ENCODE peak calls at places on chromosomes 3 and 15, in eight cellular contexts. Y, M, C, N, K, L, Q and G are unnamed samples.
A peak's percentile ranks its signal among the peaks of the same experiment; 100 is the strongest.

GRCh38 chr15:87322845-87323244 is 933.7 kb downstream of the NTRK3 start:
- DNase-seq in M (no peak), L (no peak), Q (no peak), C (no peak), N (no peak), K (no peak), Y (no peak), G (no peak)

GRCh38 chr15:23912191-23912590 is 225.1 kb upstream of the NDN start:
- DNase-seq in L (no peak), Q (no peak), K (no peak), N (no peak), M (no peak), Y (no peak), C (no peak), G (no peak)

GRCh38 chr3:12727481-12727880 is 31.6 kb downstream of the TMEM40 start:
- DNase-seq in K (no peak), Q (no peak), N (no peak), C (no peak), L (no peak), M (no peak), Y (no peak), G (no peak)

GRCh38 chr3:42024578-42025387 is 62.9 kb upstream of the ULK4 start:
- DNase-seq in C (peak; percentile 8), N (no peak), L (no peak), Y (no peak), Q (no peak), M (no peak), K (no peak), G (no peak)

GRCh38 chr3:171491412-171491811 is 31.2 kb upstream of the TNIK start:
- DNase-seq in C (peak; percentile 48), K (no peak), L (no peak), M (no peak), Q (no peak), Y (no peak), N (no peak), G (no peak)

GRCh38 chr3:121809249-121809648 is 25.6 kb downstream of the IQCB1 start:
- DNase-seq in Y (no peak), L (no peak), M (no peak), Q (no peak), N (no peak), K (no peak), C (peak; percentile 92), G (no peak)

GRCh38 chr3:77626157-77626556 is 586.3 kb downstream of the ROBO2 start:
- DNase-seq in C (no peak), N (no peak), Y (no peak), M (no peak), L (no peak), K (no peak), Q (no peak), G (no peak)

GRCh38 chr3:138051946-138052802 is 42.2 kb downstream of the CLDN18 start:
- DNase-seq in C (peak; percentile 53), N (no peak), M (no peak), Q (no peak), L (peak; percentile 32), Y (peak; percentile 75), K (no peak), G (peak; percentile 30)

GRCh38 chr3:104176706-104177105 is 1190.0 kb upstream of the ALCAM start:
- DNase-seq in M (no peak), K (no peak), L (no peak), Q (no peak), N (no peak), Y (no peak), C (no peak), G (no peak)

GRCh38 chr3:149179225-149179624 is 42.4 kb downstream of the CP start:
- DNase-seq in Y (no peak), K (no peak), Q (peak; percentile 37), M (no peak), N (no peak), L (peak; percentile 37), C (no peak), G (no peak)

GRCh38 chr3:107325446-107325845 is 51.8 kb upstream of the CCDC54 start:
- DNase-seq in Q (no peak), Y (no peak), C (no peak), N (no peak), M (no peak), L (no peak), K (no peak), G (no peak)

GRCh38 chr3:186124618-186125017 is 15.7 kb upstream of the ETV5 start:
- DNase-seq in C (no peak), Q (no peak), K (no peak), L (no peak), M (no peak), Y (peak; percentile 70), N (no peak), G (no peak)

GRCh38 chr3:116440196-116440595 is 5.1 kb downstream of the LSAMP start:
- DNase-seq in N (no peak), K (no peak), Y (no peak), M (no peak), Q (no peak), L (peak; percentile 41), C (no peak), G (no peak)

GRCh38 chr3:159856496-159857098 is 132.0 kb upstream of the IL12A start:
- DNase-seq in Q (no peak), M (no peak), K (no peak), Y (no peak), L (no peak), N (no peak), C (no peak), G (no peak)

GRCh38 chr15:38699633-38700230 is 135.1 kb upstream of the RASGRP1 start:
- DNase-seq in C (peak; percentile 88), K (peak; percentile 58), Q (no peak), M (no peak), N (peak; percentile 27), L (peak; percentile 45), Y (peak; percentile 73), G (peak; percentile 83)

DNA sequence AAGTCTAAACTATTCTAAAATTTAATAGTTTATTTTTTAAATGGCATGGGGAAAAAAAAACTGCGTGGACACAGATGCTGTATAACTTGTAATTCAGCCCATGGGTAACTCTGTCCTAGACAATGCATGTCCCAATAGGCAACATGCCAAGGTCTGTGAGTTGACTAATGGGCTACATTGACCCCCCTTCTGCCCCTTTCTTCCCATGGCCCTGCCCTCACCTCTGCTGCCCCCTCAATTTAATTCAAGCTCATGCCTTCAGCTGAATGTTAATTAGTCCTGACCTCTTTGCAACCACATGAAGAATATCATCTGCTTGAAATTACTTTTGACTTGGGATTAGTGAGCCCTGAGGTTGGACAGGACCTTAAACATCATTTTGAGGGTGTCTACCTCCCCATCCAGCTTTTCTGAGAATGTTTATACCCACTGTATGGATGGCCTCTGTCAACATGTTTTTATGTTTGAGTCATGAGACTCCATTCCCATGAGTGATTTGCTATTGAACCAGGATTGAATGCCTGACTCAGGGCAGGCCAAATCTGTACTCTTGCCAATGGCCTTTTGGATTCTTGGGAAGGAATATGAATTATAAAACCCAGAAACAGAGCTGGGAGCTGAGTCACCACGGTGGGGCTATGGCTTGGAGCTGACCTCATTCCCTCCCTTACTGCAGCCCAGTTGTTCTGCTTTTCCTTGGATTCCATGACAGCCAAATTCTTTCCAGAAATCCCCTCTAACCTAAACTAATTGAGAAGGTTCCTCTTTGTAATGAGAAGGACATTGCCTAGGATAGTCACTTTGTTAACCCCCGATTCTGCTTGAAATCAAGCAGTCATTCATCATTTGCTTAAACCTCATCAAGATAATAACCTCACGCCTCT is 33.5 kb upstream of the PDE8A start:
- DNase-seq in Q (peak; percentile 82), L (peak; percentile 77), N (peak; percentile 49), C (no peak), K (peak; percentile 50), M (no peak), Y (no peak), G (no peak)
- H3K36me3 ChIP-seq in Q (no peaks in the 10 kb centered on the region), L (no peaks in the 10 kb centered on the region), N (no peaks in the 10 kb centered on the region), C (no peaks in the 10 kb centered on the region), K (no peaks in the 10 kb centered on the region), M (no peaks in the 10 kb centered on the region), Y (no peaks in the 10 kb centered on the region), G (no peaks in the 10 kb centered on the region)

GRCh38 chr15:75905231-75905630 is 1.6 kb downstream of the FBXO22 start:
- DNase-seq in N (no peak), L (no peak), M (no peak), Y (no peak), C (no peak), Q (no peak), K (no peak), G (no peak)
- H3K4me3 ChIP-seq in N (no peak overlapping the region), L (peak overlapping the region; percentile 4), M (no peak overlapping the region), Y (peak overlapping the region; percentile 73), C (no peak overlapping the region), Q (no peak overlapping the region), K (no peak overlapping the region), G (no peak overlapping the region)

GRCh38 chr15:62059818-62060115 is 480 bp downstream of the VPS13C start:
- DNase-seq in Q (no peak), N (no peak), K (peak; percentile 30), L (peak; percentile 64), Y (peak; percentile 55), M (peak; percentile 71), C (peak; percentile 90), G (peak; percentile 74)

GRCh38 chr15:62058327-62059028 is 1.8 kb downstream of the VPS13C start:
- DNase-seq in N (no peak), L (no peak), C (no peak), Y (no peak), K (no peak), M (no peak), Q (no peak), G (no peak)

GRCh38 chr15:62060896-62061280 is 641 bp upstream of the VPS13C start:
- DNase-seq in M (no peak), Q (no peak), N (no peak), C (peak; percentile 30), K (no peak), L (no peak), Y (no peak), G (no peak)

GRCh38 chr15:62060116-62060895 is at the start of gene VPS13C:
- DNase-seq in N (peak; percentile 93), K (peak; percentile 90), C (peak; percentile 96), Q (peak; percentile 68), L (peak; percentile 86), Y (peak; percentile 93), M (peak; percentile 96), G (peak; percentile 92)

GRCh38 chr15:62059108-62059817 is 984 bp downstream of the VPS13C start:
- DNase-seq in K (no peak), Y (no peak), Q (no peak), M (no peak), N (no peak), L (peak; percentile 17), C (peak; percentile 31), G (no peak)
- TF ChIP-seq CTCF in K (no peak), Y (no peak), Q (peak; percentile 14), M (no peak), N (no peak), L (peak; percentile 10), C (peak; percentile 28), G (no peak)

GRCh38 chr3:52051444-52051843 is 4.9 kb downstream of the DUSP7 start:
- DNase-seq in L (no peak), C (no peak), Q (no peak), N (no peak), Y (no peak), K (no peak), M (no peak), G (no peak)

GRCh38 chr3:52049503-52049902 is 6.9 kb downstream of the DUSP7 start:
- DNase-seq in L (no peak), Q (no peak), M (no peak), Y (no peak), C (no peak), N (no peak), K (no peak), G (no peak)

GRCh38 chr3:52052831-52053306 is 3.5 kb downstream of the DUSP7 start:
- DNase-seq in C (no peak), M (peak; percentile 93), L (peak; percentile 73), Y (peak; percentile 83), Q (peak; percentile 31), N (peak; percentile 76), K (peak; percentile 94), G (peak; percentile 83)

GRCh38 chr3:52053307-52054304 is 2.8 kb downstream of the DUSP7 start:
- DNase-seq in N (peak; percentile 55), M (no peak), C (no peak), Q (no peak), Y (no peak), L (peak; percentile 99), K (peak; percentile 45), G (no peak)

GRCh38 chr3:52050571-52050970 is 5.8 kb downstream of the DUSP7 start:
- DNase-seq in C (no peak), M (no peak), Q (no peak), L (no peak), N (no peak), Y (no peak), K (no peak), G (no peak)
- H3K36me3 ChIP-seq in C (peaks cover 2% of the 10 kb centered on the region), M (peaks cover 50% of the 10 kb centered on the region), Q (peaks cover 32% of the 10 kb centered on the region), L (peaks cover 40% of the 10 kb centered on the region), N (no peaks in the 10 kb centered on the region), Y (peaks cover 41% of the 10 kb centered on the region), K (peaks cover 45% of the 10 kb centered on the region), G (no peaks in the 10 kb centered on the region)